ENCODE peak calls at places on chromosome 11, in four cellular contexts. V is cardiac muscle cell; Y is CD8-positive, alpha-beta memory T cell; P is colonic mucosa. R is an unnamed sample.

GRCh38 chr11:119782021-119782420 is 53.0 kb upstream of the NECTIN1 start:
- DNase-seq in P (no peak), Y (no peak), V (no peak), R (no peak)

GRCh38 chr11:7499046-7499445 is 13.7 kb downstream of the OLFML1 start:
- DNase-seq in V (no peak), Y (no peak), P (no peak), R (no peak)

GRCh38 chr11:21133244-21133643 is 463.9 kb downstream of the NELL1 start:
- DNase-seq in V (no peak), Y (no peak), P (no peak), R (no peak)

GRCh38 chr11:122977455-122978302 is 4.0 kb downstream of the BSX start:
- DNase-seq in Y (no peak), V (no peak), P (no peak), R (peak)

GRCh38 chr11:73759520-73760065 is 1.3 kb downstream of the RAB6A start:
- DNase-seq in V (peak), P (no peak), Y (no peak), R (peak)

GRCh38 chr11:4672470-4672869 is 25.2 kb downstream of the OR51E2 start:
- DNase-seq in Y (no peak), V (peak), P (no peak), R (no peak)

GRCh38 chr11:114291847-114292680 is 4.1 kb upstream of the NNMT start:
- DNase-seq in P (no peak), Y (no peak), V (peak), R (peak)

GRCh38 chr11:35525501-35526175 is at the start of gene PAMR1:
- DNase-seq in Y (no peak), V (peak), P (peak), R (peak)